ENCODE peak calls at places on chromosomes 4 and X, in seven cellular contexts. One of them, this sample, is unnamed.

GRCh38 chr4:26076000-26076587 is 162.1 kb downstream of the SMIM20 start:
- DNase-seq in HTR-8/SVneo: no peak
- DNase-seq in SHP77 treated with DMSO at 0.1 percent for 48 hours: no peak
- DNase-seq in psoas muscle: no peak
- DNase-seq in ELF-1: no peak
- DNase-seq in nucleus accumbens: no peak
- DNase-seq in fibroblast of pulmonary artery: peak
- DNase-seq in this sample: no peak

GRCh38 chr4:73620115-73620792 is at the start of gene RASSF6:
- DNase-seq in HTR-8/SVneo: no peak
- DNase-seq in SHP77 treated with DMSO at 0.1 percent for 48 hours: no peak
- DNase-seq in psoas muscle: no peak
- DNase-seq in ELF-1: peak
- DNase-seq in nucleus accumbens: no peak
- DNase-seq in fibroblast of pulmonary artery: no peak
- DNase-seq in this sample: no peak

GRCh38 chrX:71953391-71953790 is 42.7 kb downstream of the NHSL2 start:
- DNase-seq in HTR-8/SVneo: no peak
- DNase-seq in SHP77 treated with DMSO at 0.1 percent for 48 hours: no peak
- DNase-seq in psoas muscle: no peak
- DNase-seq in ELF-1: no peak
- DNase-seq in nucleus accumbens: no peak
- DNase-seq in fibroblast of pulmonary artery: no peak
- DNase-seq in this sample: no peak

GRCh38 chrX:18598413-18598812 is 73.5 kb downstream of the RS1 start:
- DNase-seq in HTR-8/SVneo: no peak
- DNase-seq in SHP77 treated with DMSO at 0.1 percent for 48 hours: no peak
- DNase-seq in psoas muscle: no peak
- DNase-seq in ELF-1: no peak
- DNase-seq in nucleus accumbens: no peak
- DNase-seq in fibroblast of pulmonary artery: no peak
- DNase-seq in this sample: no peak

GRCh38 chrX:25012433-25012735 is 3.4 kb downstream of the ARX start:
- DNase-seq in HTR-8/SVneo: no peak
- DNase-seq in SHP77 treated with DMSO at 0.1 percent for 48 hours: no peak
- DNase-seq in psoas muscle: peak
- DNase-seq in ELF-1: peak
- DNase-seq in nucleus accumbens: no peak
- DNase-seq in fibroblast of pulmonary artery: no peak
- DNase-seq in this sample: no peak

GRCh38 chr4:186845137-186845842 is 121.6 kb upstream of the FAT1 start:
- DNase-seq in HTR-8/SVneo: peak
- DNase-seq in SHP77 treated with DMSO at 0.1 percent for 48 hours: no peak
- DNase-seq in psoas muscle: no peak
- DNase-seq in ELF-1: peak
- DNase-seq in nucleus accumbens: no peak
- DNase-seq in fibroblast of pulmonary artery: peak
- DNase-seq in this sample: peak

GRCh38 chrX:65726708-65727107 is 59.3 kb downstream of the MSN start:
- DNase-seq in HTR-8/SVneo: no peak
- DNase-seq in SHP77 treated with DMSO at 0.1 percent for 48 hours: no peak
- DNase-seq in psoas muscle: no peak
- DNase-seq in ELF-1: peak
- DNase-seq in nucleus accumbens: no peak
- DNase-seq in fibroblast of pulmonary artery: no peak
- DNase-seq in this sample: no peak

GRCh38 chr4:67549123-67549522 is 3.8 kb upstream of the CENPC start:
- DNase-seq in HTR-8/SVneo: peak
- DNase-seq in SHP77 treated with DMSO at 0.1 percent for 48 hours: peak
- DNase-seq in psoas muscle: no peak
- DNase-seq in ELF-1: no peak
- DNase-seq in nucleus accumbens: no peak
- DNase-seq in fibroblast of pulmonary artery: peak
- DNase-seq in this sample: no peak

GRCh38 chrX:106946449-106946848 is 26.2 kb downstream of the CLDN2 start:
- DNase-seq in HTR-8/SVneo: no peak
- DNase-seq in SHP77 treated with DMSO at 0.1 percent for 48 hours: no peak
- DNase-seq in psoas muscle: no peak
- DNase-seq in ELF-1: no peak
- DNase-seq in nucleus accumbens: no peak
- DNase-seq in fibroblast of pulmonary artery: no peak
- DNase-seq in this sample: no peak

GRCh38 chrX:13835825-13836224 is 18.9 kb upstream of the GPM6B start:
- DNase-seq in HTR-8/SVneo: no peak
- DNase-seq in SHP77 treated with DMSO at 0.1 percent for 48 hours: no peak
- DNase-seq in psoas muscle: no peak
- DNase-seq in ELF-1: no peak
- DNase-seq in nucleus accumbens: no peak
- DNase-seq in fibroblast of pulmonary artery: no peak
- DNase-seq in this sample: no peak